ENCODE peak calls at places on chromosome 16, in five cellular contexts. B, F, N, L and K are unnamed samples.

GRCh38 chr16:7713244-7713643 is 380.6 kb downstream of the RBFOX1 start:
- DNase-seq in F (no peak), L (no peak), N (no peak), B (no peak), K (no peak)

GRCh38 chr16:16025214-16025968 is 76.0 kb downstream of the ABCC1 start:
- DNase-seq in N (peak; percentile 15), L (no peak), F (no peak), B (no peak), K (no peak)

GRCh38 chr16:47574091-47575054 is 113.2 kb downstream of the PHKB start:
- DNase-seq in N (no peak), L (no peak), B (no peak), F (no peak), K (no peak)

GRCh38 chr16:23424292-23424958 is 28.6 kb downstream of the COG7 start:
- DNase-seq in L (no peak), N (no peak), F (peak; percentile 84), B (no peak), K (no peak)

GRCh38 chr16:8295436-8295835 is 294.9 kb downstream of the TMEM114 start:
- DNase-seq in L (no peak), B (no peak), F (no peak), N (no peak), K (no peak)

GRCh38 chr16:57113042-57113453 is 20.7 kb downstream of the CPNE2 start:
- DNase-seq in B (no peak), N (no peak), L (no peak), F (no peak), K (no peak)

GRCh38 chr16:84382396-84382795 is 14.1 kb downstream of the ATP2C2 start:
- DNase-seq in B (no peak), F (no peak), L (no peak), N (no peak), K (no peak)

GRCh38 chr16:17647879-17648649 is 177.3 kb upstream of the XYLT1 start:
- DNase-seq in B (no peak), F (no peak), N (no peak), L (no peak), K (no peak)

GRCh38 chr16:72654535-72654934 is 393.4 kb downstream of the ZFHX3 start:
- DNase-seq in F (no peak), N (no peak), B (no peak), L (no peak), K (no peak)

GRCh38 chr16:73042807-73043206 is 5.1 kb downstream of the ZFHX3 start:
- DNase-seq in N (no peak), L (no peak), B (no peak), F (no peak), K (no peak)

GRCh38 chr16:2515180-2515803 is 1.5 kb downstream of the ATP6V0C start:
- DNase-seq in L (no peak), F (no peak), N (no peak), B (peak; percentile 54), K (no peak)

GRCh38 chr16:24273511-24273910 is 17.4 kb downstream of the CACNG3 start:
- DNase-seq in F (no peak), L (no peak), N (no peak), B (no peak), K (no peak)

GRCh38 chr16:27005386-27005785 is 61.3 kb upstream of the C16orf82 start:
- DNase-seq in N (no peak), F (no peak), L (no peak), B (no peak), K (no peak)

GRCh38 chr16:3980311-3981111 is 100.0 kb upstream of the CREBBP start:
- DNase-seq in L (no peak), F (no peak), N (no peak), B (no peak), K (no peak)

GRCh38 chr16:3654249-3654991 is at the start of gene DNASE1:
- DNase-seq in N (peak; percentile 23), L (peak; percentile 72), F (peak; percentile 74), B (peak; percentile 92), K (peak; percentile 87)

GRCh38 chr16:26595199-26595598 is 471.5 kb upstream of the C16orf82 start:
- DNase-seq in F (no peak), N (no peak), L (no peak), B (no peak), K (no peak)

GRCh38 chr16:23505180-23505665 is 5.1 kb downstream of the GGA2 start:
- DNase-seq in N (no peak), F (no peak), B (no peak), L (no peak), K (no peak)

GRCh38 chr16:71226229-71227141 is 4.0 kb downstream of the HYDIN start:
- DNase-seq in F (no peak), L (no peak), B (no peak), N (no peak), K (no peak)

GRCh38 chr16:24819462-24820040 is 26.2 kb upstream of the SLC5A11 start:
- DNase-seq in L (no peak), B (no peak), F (no peak), N (no peak), K (no peak)

GRCh38 chr16:78184554-78185183 is 85.2 kb downstream of the WWOX start:
- DNase-seq in L (no peak), N (no peak), B (no peak), F (no peak), K (peak; percentile 61)

GRCh38 chr16:74748042-74748709 is 26.4 kb downstream of the FA2H start:
- DNase-seq in L (no peak), B (no peak), N (no peak), F (no peak), K (no peak)

GRCh38 chr16:68605746-68606145 is 39.4 kb upstream of the CDH3 start:
- DNase-seq in F (no peak), N (no peak), B (peak; percentile 58), L (no peak), K (no peak)

GRCh38 chr16:49914697-49915096 is 58.8 kb upstream of the ZNF423 start:
- DNase-seq in B (no peak), N (no peak), F (no peak), L (no peak), K (no peak)

GRCh38 chr16:2691491-2692248 is 9.3 kb downstream of the KCTD5 start:
- DNase-seq in F (no peak), L (no peak), N (no peak), B (no peak), K (no peak)

GRCh38 chr16:78925071-78925714 is 675.3 kb downstream of the MAF start:
- DNase-seq in F (peak; percentile 41), L (peak; percentile 23), N (peak; percentile 12), B (peak; percentile 74), K (peak; percentile 71)

GRCh38 chr16:83113811-83114210 is 487.0 kb downstream of the CDH13 start:
- DNase-seq in N (no peak), B (no peak), F (no peak), L (no peak), K (no peak)

GRCh38 chr16:35449663-35450062 is 1990.3 kb downstream of the TP53TG3F start:
- DNase-seq in L (no peak), B (no peak), N (no peak), F (no peak), K (no peak)

GRCh38 chr16:67936124-67936875 is at the start of gene PSMB10:
- DNase-seq in B (peak; percentile 79), F (no peak), N (peak; percentile 52), L (peak; percentile 40), K (peak; percentile 73)

GRCh38 chr16:51151951-51152663 is 1.0 kb upstream of the SALL1 start:
- DNase-seq in L (peak; percentile 94), B (peak; percentile 97), N (no peak), F (peak; percentile 33), K (peak; percentile 87)

GRCh38 chr16:15972046-15972868 is 22.8 kb downstream of the ABCC1 start:
- DNase-seq in N (no peak), B (no peak), F (no peak), L (no peak), K (no peak)